ENCODE peak calls at places on chromosomes 12 and 14, in four cellular contexts. H, G, I and J are unnamed samples.

GRCh38 chr14:71588028-71588427 is 344.2 kb upstream of the RGS6 start:
- DNase-seq in H (no peak), G (no peak), I (no peak), J (no peak)

GRCh38 chr12:113174461-113175384 is 10.6 kb downstream of the DDX54 start:
- DNase-seq in I (peak; percentile 43), G (no peak), H (peak; percentile 84), J (no peak)

GRCh38 chr12:9756756-9757155 is 3.9 kb downstream of the CD69 start:
- DNase-seq in I (no peak), H (no peak), G (no peak), J (no peak)

GRCh38 chr12:84727964-84728363 is 184.6 kb downstream of the SLC6A15 start:
- DNase-seq in G (no peak), H (no peak), I (no peak), J (no peak)

GRCh38 chr14:39230416-39230815 is 3.3 kb upstream of the MIA2 start:
- DNase-seq in H (no peak), G (no peak), I (no peak), J (no peak)

GRCh38 chr12:84741727-84742126 is 170.9 kb downstream of the SLC6A15 start:
- DNase-seq in H (no peak), G (no peak), I (no peak), J (no peak)

GRCh38 chr12:52579468-52580450 is 6.1 kb upstream of the KRT74 start:
- DNase-seq in G (no peak), I (no peak), H (no peak), J (no peak)

GRCh38 chr12:128918481-128918880 is 65.2 kb downstream of the GLT1D1 start:
- DNase-seq in I (no peak), H (no peak), G (no peak), J (no peak)

GRCh38 chr14:55028066-55028465 is 1.0 kb downstream of the SOCS4 start:
- DNase-seq in G (peak; percentile 33), I (no peak), H (peak; percentile 22), J (no peak)

GRCh38 chr14:64501326-64502171 is 2.1 kb downstream of the ZBTB25 start:
- DNase-seq in I (peak; percentile 92), G (no peak), H (peak; percentile 28), J (no peak)